ENCODE peak calls at places on chromosomes 6 and 20, in ten cellular contexts. J is osteocyte, K is pancreas, U is ascending aorta, Q is spleen, O is natural killer cell, P is HFFc6, G is mesothelial cell of epicardium, E is left ventricle myocardium inferior, L is GM23338. I is an unnamed sample.

GRCh38 chr20:34472246-34472925 is 43.8 kb upstream of the DYNLRB1 start:
- DNase-seq in J (no peak), K (no peak), U (no peak), Q (no peak), O (no peak), P (peak; percentile 39), G (no peak), E (no peak), L (no peak), I (no peak)

GRCh38 chr6:169162968-169163903 is 90.4 kb downstream of the THBS2 start:
- DNase-seq in J (peak; percentile 93), K (no peak), U (peak; percentile 65), Q (no peak), O (no peak), P (peak; percentile 98), G (no peak), E (no peak), L (no peak), I (no peak)

GRCh38 chr6:101502818-101503217 is 109.3 kb downstream of the GRIK2 start:
- DNase-seq in J (no peak), K (no peak), U (no peak), Q (no peak), O (no peak), P (no peak), G (no peak), E (no peak), L (peak; percentile 6), I (no peak)

GRCh38 chr6:82205793-82206425 is 41.6 kb downstream of the IBTK start:
- DNase-seq in J (no peak), K (no peak), U (no peak), Q (no peak), O (no peak), P (no peak), G (no peak), E (no peak), L (no peak), I (no peak)

GRCh38 chr20:24027229-24027628 is 38.6 kb upstream of the GGTLC1 start:
- DNase-seq in J (no peak), K (no peak), U (peak; percentile 46), Q (peak; percentile 89), O (peak; percentile 74), P (no peak), G (no peak), E (peak; percentile 54), L (no peak), I (no peak)

GRCh38 chr20:25220021-25220730 is 24.7 kb downstream of the ENTPD6 start:
- DNase-seq in J (no peak), K (no peak), U (no peak), Q (no peak), O (no peak), P (no peak), G (no peak), E (no peak), L (peak; percentile 61), I (no peak)

GRCh38 chr6:41371461-41371991 is 36.1 kb downstream of the NCR2 start:
- DNase-seq in J (peak; percentile 88), K (peak; percentile 34), U (no peak), Q (peak; percentile 73), O (no peak), P (peak; percentile 14), G (no peak), E (peak; percentile 39), L (peak; percentile 82), I (peak; percentile 44)

GRCh38 chr6:32972353-32973143 is 4.2 kb downstream of the BRD2 start:
- DNase-seq in J (no peak), K (peak; percentile 71), U (no peak), Q (peak; percentile 94), O (peak; percentile 67), P (no peak), G (no peak), E (no peak), L (peak; percentile 35), I (no peak)

GRCh38 chr6:170114956-170115855 is 175.7 kb downstream of the DLL1 start:
- DNase-seq in J (peak; percentile 65), K (peak; percentile 44), U (no peak), Q (peak; percentile 70), O (peak; percentile 7), P (no peak), G (peak; percentile 13), E (peak; percentile 15), L (no peak), I (no peak)

GRCh38 chr6:104630522-104630921 is 229.2 kb downstream of the HACE1 start:
- DNase-seq in J (no peak), K (no peak), U (no peak), Q (no peak), O (no peak), P (no peak), G (no peak), E (no peak), L (peak; percentile 45), I (no peak)

GRCh38 chr6:130720076-130720475 is 107.1 kb upstream of the SMLR1 start:
- DNase-seq in J (no peak), K (no peak), U (no peak), Q (no peak), O (no peak), P (no peak), G (no peak), E (no peak), L (no peak), I (no peak)

GRCh38 chr20:50597406-50597969 is 87.3 kb downstream of the PTPN1 start:
- DNase-seq in J (no peak), K (peak; percentile 20), U (no peak), Q (no peak), O (no peak), P (no peak), G (no peak), E (no peak), L (no peak), I (no peak)

GRCh38 chr20:45944151-45944964 is 9.9 kb downstream of the PCIF1 start:
- DNase-seq in J (no peak), K (no peak), U (no peak), Q (no peak), O (no peak), P (no peak), G (no peak), E (no peak), L (no peak), I (no peak)

GRCh38 chr20:37265152-37265551 is 3.5 kb upstream of the GHRH start:
- DNase-seq in J (no peak), K (no peak), U (no peak), Q (no peak), O (no peak), P (no peak), G (no peak), E (no peak), L (no peak), I (no peak)

GRCh38 chr6:5996701-5997419 is 9.9 kb downstream of the NRN1 start:
- DNase-seq in J (no peak), K (no peak), U (no peak), Q (no peak), O (no peak), P (no peak), G (no peak), E (no peak), L (peak; percentile 64), I (peak; percentile 42)

GRCh38 chr6:161044335-161044734 is 52.8 kb downstream of the MAP3K4 start:
- DNase-seq in J (no peak), K (no peak), U (no peak), Q (no peak), O (no peak), P (no peak), G (no peak), E (no peak), L (no peak), I (no peak)

DNA sequence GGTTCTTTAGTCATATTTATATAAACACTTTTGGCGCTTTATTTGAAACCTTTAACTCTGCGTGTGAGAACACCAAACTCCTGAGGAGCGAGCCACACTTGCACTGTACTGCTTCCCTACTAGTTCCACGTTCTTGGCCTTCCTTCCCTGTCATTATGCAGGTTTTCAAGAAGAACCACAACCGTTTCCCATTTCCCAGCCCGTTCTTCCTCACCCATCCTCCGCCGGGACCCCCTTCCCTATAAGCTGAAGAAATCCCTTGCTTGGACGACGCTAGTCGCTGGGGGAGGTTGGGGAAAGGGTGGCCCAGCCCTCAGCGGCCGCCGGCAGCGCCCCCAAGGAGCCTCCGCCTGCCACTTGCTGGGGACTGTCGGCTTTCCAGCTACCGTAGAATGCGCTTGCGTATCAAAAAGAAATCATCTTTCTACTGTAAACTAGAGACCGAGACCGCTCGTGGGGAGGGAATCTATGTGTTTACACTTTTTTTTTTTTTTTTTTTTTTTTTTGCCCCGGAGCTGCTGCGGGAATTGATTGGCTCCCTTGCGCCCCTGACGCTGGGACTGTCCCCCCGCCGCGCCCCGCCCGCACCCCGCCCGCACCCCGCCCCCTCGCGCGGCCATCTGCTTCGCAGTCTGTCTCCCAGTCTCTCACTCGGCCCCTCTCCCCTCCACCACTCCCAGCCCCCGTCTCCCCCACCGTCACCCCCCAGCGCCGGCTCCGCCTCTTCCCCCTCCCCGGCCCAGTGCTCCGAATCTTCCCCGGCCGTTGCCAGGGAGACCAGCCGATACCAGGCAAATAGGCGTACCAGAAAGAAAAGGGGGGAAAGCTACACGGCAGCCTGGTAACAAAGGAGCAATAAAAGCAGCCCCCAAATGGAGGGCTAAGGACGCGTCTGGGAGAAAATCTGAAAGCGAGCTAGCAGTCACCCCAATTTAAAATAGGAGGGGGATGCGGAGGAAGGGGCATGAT is 2.3 kb upstream of the MARCKS start:
- DNase-seq in J (peak; percentile 94), K (peak; percentile 88), U (no peak), Q (peak; percentile 93), O (no peak), P (peak; percentile 65), G (peak; percentile 77), E (peak; percentile 77), L (peak; percentile 90), I (peak; percentile 81)
- TF ChIP-seq CTCF in J (peak; percentile 28), K (no peak), U (no peak), Q (no peak), O (no peak), P (peak; percentile 44), G (no peak), E (no peak), L (no peak), I (no peak)

DNA sequence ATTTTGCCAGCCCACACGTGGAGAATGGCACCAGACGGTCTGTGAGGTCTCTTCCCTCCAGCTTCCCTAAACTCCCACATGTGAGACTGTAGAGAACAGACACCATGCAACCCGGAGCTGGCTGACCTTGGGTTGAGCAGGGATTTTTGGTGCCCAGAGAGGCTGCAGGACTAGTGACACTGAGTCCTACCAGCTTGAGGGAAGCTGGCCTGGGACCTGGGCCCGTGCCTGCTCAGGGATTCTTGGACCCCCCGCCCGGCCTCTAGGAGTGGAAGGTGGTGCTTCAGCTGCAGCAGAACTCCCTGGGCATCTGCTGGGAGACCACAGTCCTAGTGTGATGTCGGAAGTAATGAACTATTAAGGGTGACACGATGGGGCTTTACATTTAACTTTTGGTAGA is 3.2 kb downstream of the PSMG4 start:
- DNase-seq in J (no peak), K (no peak), U (no peak), Q (no peak), O (no peak), P (no peak), G (no peak), E (no peak), L (no peak), I (no peak)
- TF ChIP-seq CTCF in J (no peak), K (no peak), U (no peak), Q (no peak), O (no peak), P (no peak), G (no peak), E (no peak), L (no peak), I (no peak)

GRCh38 chr6:31585531-31585930 is 546 bp upstream of the LST1 start:
- DNase-seq in J (no peak), K (no peak), U (no peak), Q (peak; percentile 83), O (no peak), P (peak; percentile 25), G (no peak), E (no peak), L (peak; percentile 81), I (no peak)
- TF ChIP-seq CTCF in J (peak; percentile 40), K (no peak), U (no peak), Q (no peak), O (peak; percentile 46), P (peak; percentile 75), G (peak; percentile 43), E (no peak), L (peak; percentile 75), I (peak; percentile 50)

GRCh38 chr20:47063808-47064207 is 169.2 kb downstream of the EYA2 start:
- DNase-seq in J (no peak), K (no peak), U (no peak), Q (no peak), O (no peak), P (no peak), G (no peak), E (no peak), L (no peak), I (no peak)
- TF ChIP-seq CTCF in J (no peak), K (no peak), U (no peak), Q (no peak), O (no peak), P (no peak), G (no peak), E (no peak), L (peak; percentile 27), I (no peak)